ENCODE peak calls at places on chromosomes 11 and 22, in ten cellular contexts. V, A, D, T, O, H, J, I, X and C are unnamed samples.

GRCh38 chr22:49964136-49964492 is 3.5 kb downstream of the PIM3 start:
- DNase-seq in V (no peak), A (no peak), D (peak; percentile 44), T (no peak), O (no peak), H (no peak), J (no peak), I (no peak), X (no peak), C (peak; percentile 22)

GRCh38 chr11:110565344-110565684 is 135.6 kb downstream of the FDX1 start:
- DNase-seq in V (no peak), A (no peak), D (no peak), T (peak; percentile 9), O (no peak), H (no peak), J (no peak), I (no peak), X (peak; percentile 64), C (no peak)

GRCh38 chr22:39488563-39489083 is 13.5 kb upstream of the MIEF1 start:
- DNase-seq in V (no peak), A (no peak), D (no peak), T (no peak), O (peak; percentile 2), H (no peak), J (no peak), I (no peak), X (no peak), C (no peak)

GRCh38 chr11:114440121-114440860 is 1.0 kb downstream of the REXO2 start:
- DNase-seq in V (no peak), A (no peak), D (no peak), T (no peak), O (peak; percentile 38), H (no peak), J (no peak), I (no peak), X (peak; percentile 29), C (no peak)

GRCh38 chr22:27240298-27240885 is 561.2 kb downstream of the MN1 start:
- DNase-seq in V (no peak), A (no peak), D (no peak), T (no peak), O (no peak), H (no peak), J (no peak), I (no peak), X (peak; percentile 12), C (no peak)

GRCh38 chr11:10654211-10655150 is 39.1 kb downstream of the IRAG1 start:
- DNase-seq in V (no peak), A (peak; percentile 17), D (peak; percentile 73), T (no peak), O (peak; percentile 77), H (no peak), J (no peak), I (no peak), X (peak; percentile 67), C (no peak)

GRCh38 chr22:49185312-49185969 is 642.2 kb downstream of the BRD1 start:
- DNase-seq in V (no peak), A (no peak), D (no peak), T (no peak), O (no peak), H (no peak), J (no peak), I (no peak), X (no peak), C (no peak)

GRCh38 chr11:34341096-34341495 is 16.7 kb downstream of the ABTB2 start:
- DNase-seq in V (no peak), A (no peak), D (no peak), T (no peak), O (no peak), H (no peak), J (no peak), I (no peak), X (no peak), C (no peak)

GRCh38 chr11:26344647-26345046 is 12.7 kb downstream of the ANO3 start:
- DNase-seq in V (no peak), A (no peak), D (no peak), T (no peak), O (peak; percentile 48), H (no peak), J (no peak), I (no peak), X (no peak), C (no peak)

GRCh38 chr22:44311855-44312170 is 938 bp downstream of the SHISAL1 start:
- DNase-seq in V (no peak), A (no peak), D (no peak), T (no peak), O (no peak), H (no peak), J (no peak), I (no peak), X (peak; percentile 73), C (no peak)

GRCh38 chr11:33258631-33259184 is 1.5 kb downstream of the HIPK3 start:
- DNase-seq in V (peak; percentile 46), A (no peak), D (no peak), T (no peak), O (no peak), H (no peak), J (no peak), I (no peak), X (peak; percentile 56), C (peak; percentile 4)

GRCh38 chr11:45832835-45833446 is 14.3 kb upstream of the CRY2 start:
- DNase-seq in V (no peak), A (no peak), D (no peak), T (no peak), O (no peak), H (no peak), J (no peak), I (no peak), X (no peak), C (no peak)

GRCh38 chr11:130774703-130775102 is 141.6 kb downstream of the SNX19 start:
- DNase-seq in V (peak; percentile 41), A (no peak), D (no peak), T (no peak), O (no peak), H (no peak), J (no peak), I (no peak), X (no peak), C (no peak)

GRCh38 chr11:6928916-6929315 is 2.7 kb downstream of the ZNF215 start:
- DNase-seq in V (no peak), A (no peak), D (no peak), T (no peak), O (no peak), H (no peak), J (no peak), I (no peak), X (no peak), C (no peak)